ENCODE peak calls at places on chromosomes 3 and 15, in nine cellular contexts. One of them, this sample, is unnamed. For H3K36me3, the result is how much of the 10 kb centered on the place peaks cover.

GRCh38 chr15:94385441-94385840 is 154.1 kb downstream of the MCTP2 start:
- DNase-seq in thyroid gland: no peak
- DNase-seq in naive thymus-derived CD4-positive, alpha-beta T cell: no peak
- DNase-seq in cardiac muscle cell: no peak
- DNase-seq in mucosa of descending colon: no peak
- DNase-seq in left ventricle myocardium inferior: no peak
- DNase-seq in spleen: no peak
- DNase-seq in upper lobe of right lung: no peak
- DNase-seq in right lobe of liver: no peak
- DNase-seq in this sample: no peak

GRCh38 chr3:129611812-129612349 is 5.4 kb upstream of the PLXND1 start:
- DNase-seq in thyroid gland: no peak
- DNase-seq in naive thymus-derived CD4-positive, alpha-beta T cell: no peak
- DNase-seq in cardiac muscle cell: peak
- DNase-seq in mucosa of descending colon: no peak
- DNase-seq in left ventricle myocardium inferior: peak
- DNase-seq in spleen: no peak
- DNase-seq in upper lobe of right lung: no peak
- DNase-seq in right lobe of liver: no peak
- DNase-seq in this sample: peak

GRCh38 chr15:89340586-89340985 is 6.0 kb upstream of the POLG start:
- DNase-seq in thyroid gland: no peak
- DNase-seq in naive thymus-derived CD4-positive, alpha-beta T cell: no peak
- DNase-seq in cardiac muscle cell: no peak
- DNase-seq in mucosa of descending colon: no peak
- DNase-seq in left ventricle myocardium inferior: no peak
- DNase-seq in spleen: peak
- DNase-seq in upper lobe of right lung: no peak
- DNase-seq in right lobe of liver: no peak
- DNase-seq in this sample: no peak

GRCh38 chr3:156533205-156533604 is 21.7 kb downstream of the SSR3 start:
- DNase-seq in thyroid gland: no peak
- DNase-seq in naive thymus-derived CD4-positive, alpha-beta T cell: no peak
- DNase-seq in cardiac muscle cell: no peak
- DNase-seq in mucosa of descending colon: no peak
- DNase-seq in left ventricle myocardium inferior: no peak
- DNase-seq in spleen: no peak
- DNase-seq in upper lobe of right lung: no peak
- DNase-seq in right lobe of liver: no peak
- DNase-seq in this sample: no peak

GRCh38 chr15:62307551-62307950 is 142.5 kb upstream of the C2CD4B start:
- DNase-seq in thyroid gland: no peak
- DNase-seq in naive thymus-derived CD4-positive, alpha-beta T cell: no peak
- DNase-seq in cardiac muscle cell: peak
- DNase-seq in mucosa of descending colon: no peak
- DNase-seq in left ventricle myocardium inferior: no peak
- DNase-seq in spleen: no peak
- DNase-seq in upper lobe of right lung: no peak
- DNase-seq in right lobe of liver: no peak
- DNase-seq in this sample: no peak

GRCh38 chr15:78065284-78065872 is 12.1 kb downstream of the TBC1D2B start:
- DNase-seq in thyroid gland: peak
- DNase-seq in naive thymus-derived CD4-positive, alpha-beta T cell: no peak
- DNase-seq in cardiac muscle cell: peak
- DNase-seq in mucosa of descending colon: no peak
- DNase-seq in left ventricle myocardium inferior: peak
- DNase-seq in spleen: no peak
- DNase-seq in upper lobe of right lung: peak
- DNase-seq in right lobe of liver: peak
- DNase-seq in this sample: peak

GRCh38 chr3:172512363-172512762 is 10.9 kb downstream of the TNFSF10 start:
- DNase-seq in thyroid gland: peak
- DNase-seq in naive thymus-derived CD4-positive, alpha-beta T cell: peak
- DNase-seq in cardiac muscle cell: peak
- DNase-seq in mucosa of descending colon: peak
- DNase-seq in left ventricle myocardium inferior: peak
- DNase-seq in spleen: peak
- DNase-seq in upper lobe of right lung: peak
- DNase-seq in right lobe of liver: peak
- DNase-seq in this sample: peak

GRCh38 chr15:92981333-92981732 is 81.2 kb downstream of the CHD2 start:
- DNase-seq in thyroid gland: no peak
- DNase-seq in naive thymus-derived CD4-positive, alpha-beta T cell: no peak
- DNase-seq in cardiac muscle cell: no peak
- DNase-seq in mucosa of descending colon: no peak
- DNase-seq in left ventricle myocardium inferior: no peak
- DNase-seq in spleen: no peak
- DNase-seq in upper lobe of right lung: no peak
- DNase-seq in right lobe of liver: no peak
- DNase-seq in this sample: no peak

GRCh38 chr3:117184574-117184973 is 475.0 kb downstream of the TUSC7 start:
- DNase-seq in thyroid gland: no peak
- DNase-seq in naive thymus-derived CD4-positive, alpha-beta T cell: no peak
- DNase-seq in cardiac muscle cell: no peak
- DNase-seq in mucosa of descending colon: no peak
- DNase-seq in left ventricle myocardium inferior: no peak
- DNase-seq in spleen: no peak
- DNase-seq in upper lobe of right lung: no peak
- DNase-seq in right lobe of liver: no peak
- DNase-seq in this sample: no peak

GRCh38 chr3:50164056-50164455 is 8.9 kb downstream of the SEMA3F start:
- DNase-seq in thyroid gland: peak
- DNase-seq in naive thymus-derived CD4-positive, alpha-beta T cell: no peak
- DNase-seq in cardiac muscle cell: peak
- DNase-seq in mucosa of descending colon: peak
- DNase-seq in left ventricle myocardium inferior: peak
- DNase-seq in spleen: no peak
- DNase-seq in upper lobe of right lung: peak
- DNase-seq in right lobe of liver: no peak
- DNase-seq in this sample: no peak

GRCh38 chr3:28317438-28318022 is 31.0 kb upstream of the ZCWPW2 start:
- DNase-seq in thyroid gland: no peak
- DNase-seq in naive thymus-derived CD4-positive, alpha-beta T cell: peak
- DNase-seq in cardiac muscle cell: peak
- DNase-seq in mucosa of descending colon: no peak
- DNase-seq in left ventricle myocardium inferior: no peak
- DNase-seq in spleen: no peak
- DNase-seq in upper lobe of right lung: no peak
- DNase-seq in right lobe of liver: peak
- DNase-seq in this sample: no peak

GRCh38 chr3:54212723-54213122 is 90.4 kb downstream of the CACNA2D3 start:
- DNase-seq in thyroid gland: no peak
- DNase-seq in naive thymus-derived CD4-positive, alpha-beta T cell: no peak
- DNase-seq in cardiac muscle cell: no peak
- DNase-seq in mucosa of descending colon: no peak
- DNase-seq in left ventricle myocardium inferior: no peak
- DNase-seq in spleen: no peak
- DNase-seq in upper lobe of right lung: no peak
- DNase-seq in right lobe of liver: no peak
- DNase-seq in this sample: no peak

GRCh38 chr3:136194409-136195257 is 1.5 kb downstream of the MSL2 start:
- DNase-seq in thyroid gland: peak
- DNase-seq in naive thymus-derived CD4-positive, alpha-beta T cell: peak
- DNase-seq in cardiac muscle cell: no peak
- DNase-seq in mucosa of descending colon: peak
- DNase-seq in left ventricle myocardium inferior: peak
- DNase-seq in spleen: peak
- DNase-seq in upper lobe of right lung: peak
- DNase-seq in right lobe of liver: peak
- DNase-seq in this sample: peak

GRCh38 chr3:98326036-98326435 is 27.6 kb upstream of the OR5K4 start:
- DNase-seq in thyroid gland: no peak
- DNase-seq in naive thymus-derived CD4-positive, alpha-beta T cell: no peak
- DNase-seq in cardiac muscle cell: no peak
- DNase-seq in mucosa of descending colon: no peak
- DNase-seq in left ventricle myocardium inferior: no peak
- DNase-seq in spleen: no peak
- DNase-seq in upper lobe of right lung: no peak
- DNase-seq in right lobe of liver: no peak
- DNase-seq in this sample: no peak

GRCh38 chr15:29472901-29473423 is 203.3 kb upstream of the NSMCE3 start:
- DNase-seq in thyroid gland: peak
- DNase-seq in naive thymus-derived CD4-positive, alpha-beta T cell: no peak
- DNase-seq in cardiac muscle cell: no peak
- DNase-seq in mucosa of descending colon: no peak
- DNase-seq in left ventricle myocardium inferior: no peak
- DNase-seq in spleen: no peak
- DNase-seq in upper lobe of right lung: no peak
- DNase-seq in right lobe of liver: no peak
- DNase-seq in this sample: no peak

GRCh38 chr3:69433016-69433937 is 47.4 kb upstream of the FRMD4B start:
- DNase-seq in thyroid gland: no peak
- DNase-seq in naive thymus-derived CD4-positive, alpha-beta T cell: no peak
- DNase-seq in cardiac muscle cell: peak
- DNase-seq in mucosa of descending colon: no peak
- DNase-seq in left ventricle myocardium inferior: no peak
- DNase-seq in spleen: no peak
- DNase-seq in upper lobe of right lung: no peak
- DNase-seq in right lobe of liver: no peak
- DNase-seq in this sample: no peak

GRCh38 chr3:99907959-99908544 is 90.4 kb downstream of the CMSS1 start:
- DNase-seq in thyroid gland: no peak
- DNase-seq in naive thymus-derived CD4-positive, alpha-beta T cell: no peak
- DNase-seq in cardiac muscle cell: no peak
- DNase-seq in mucosa of descending colon: no peak
- DNase-seq in left ventricle myocardium inferior: no peak
- DNase-seq in spleen: no peak
- DNase-seq in upper lobe of right lung: no peak
- DNase-seq in right lobe of liver: no peak
- DNase-seq in this sample: no peak

GRCh38 chr3:12308517-12308916 is 19.6 kb downstream of the PPARG start:
- DNase-seq in thyroid gland: no peak
- DNase-seq in naive thymus-derived CD4-positive, alpha-beta T cell: no peak
- DNase-seq in cardiac muscle cell: peak
- DNase-seq in mucosa of descending colon: no peak
- DNase-seq in left ventricle myocardium inferior: no peak
- DNase-seq in spleen: no peak
- DNase-seq in upper lobe of right lung: no peak
- DNase-seq in right lobe of liver: no peak
- DNase-seq in this sample: no peak

GRCh38 chr15:70569718-70570231 is 193.6 kb downstream of the UACA start:
- DNase-seq in thyroid gland: no peak
- DNase-seq in naive thymus-derived CD4-positive, alpha-beta T cell: no peak
- DNase-seq in cardiac muscle cell: peak
- DNase-seq in mucosa of descending colon: no peak
- DNase-seq in left ventricle myocardium inferior: no peak
- DNase-seq in spleen: no peak
- DNase-seq in upper lobe of right lung: no peak
- DNase-seq in right lobe of liver: peak
- DNase-seq in this sample: no peak

GRCh38 chr15:99734575-99734974 is 1.3 kb upstream of the LYSMD4 start:
- DNase-seq in thyroid gland: no peak
- DNase-seq in naive thymus-derived CD4-positive, alpha-beta T cell: no peak
- DNase-seq in cardiac muscle cell: no peak
- DNase-seq in mucosa of descending colon: no peak
- DNase-seq in left ventricle myocardium inferior: no peak
- DNase-seq in spleen: no peak
- DNase-seq in upper lobe of right lung: no peak
- DNase-seq in right lobe of liver: no peak
- DNase-seq in this sample: no peak

GRCh38 chr15:85759391-85759790 is 35.3 kb downstream of the KLHL25 start:
- DNase-seq in thyroid gland: peak
- DNase-seq in naive thymus-derived CD4-positive, alpha-beta T cell: no peak
- DNase-seq in cardiac muscle cell: no peak
- DNase-seq in mucosa of descending colon: no peak
- DNase-seq in left ventricle myocardium inferior: no peak
- DNase-seq in spleen: peak
- DNase-seq in upper lobe of right lung: no peak
- DNase-seq in right lobe of liver: peak
- DNase-seq in this sample: peak
- H3K36me3 ChIP-seq in thyroid gland: under half
- H3K36me3 ChIP-seq in naive thymus-derived CD4-positive, alpha-beta T cell: half or more
- H3K36me3 ChIP-seq in cardiac muscle cell: under half
- H3K36me3 ChIP-seq in mucosa of descending colon: under half
- H3K36me3 ChIP-seq in left ventricle myocardium inferior: under half
- H3K36me3 ChIP-seq in spleen: under half
- H3K36me3 ChIP-seq in upper lobe of right lung: under half
- H3K36me3 ChIP-seq in right lobe of liver: under half
- H3K36me3 ChIP-seq in this sample: under half

GRCh38 chr3:193655827-193656433 is 62.9 kb downstream of the OPA1 start:
- DNase-seq in thyroid gland: no peak
- DNase-seq in naive thymus-derived CD4-positive, alpha-beta T cell: no peak
- DNase-seq in cardiac muscle cell: no peak
- DNase-seq in mucosa of descending colon: no peak
- DNase-seq in left ventricle myocardium inferior: no peak
- DNase-seq in spleen: no peak
- DNase-seq in upper lobe of right lung: no peak
- DNase-seq in right lobe of liver: no peak
- DNase-seq in this sample: no peak
- H3K36me3 ChIP-seq in thyroid gland: under half
- H3K36me3 ChIP-seq in naive thymus-derived CD4-positive, alpha-beta T cell: half or more
- H3K36me3 ChIP-seq in cardiac muscle cell: under half
- H3K36me3 ChIP-seq in mucosa of descending colon: under half
- H3K36me3 ChIP-seq in left ventricle myocardium inferior: half or more
- H3K36me3 ChIP-seq in spleen: under half
- H3K36me3 ChIP-seq in upper lobe of right lung: half or more
- H3K36me3 ChIP-seq in right lobe of liver: under half
- H3K36me3 ChIP-seq in this sample: under half

DNA sequence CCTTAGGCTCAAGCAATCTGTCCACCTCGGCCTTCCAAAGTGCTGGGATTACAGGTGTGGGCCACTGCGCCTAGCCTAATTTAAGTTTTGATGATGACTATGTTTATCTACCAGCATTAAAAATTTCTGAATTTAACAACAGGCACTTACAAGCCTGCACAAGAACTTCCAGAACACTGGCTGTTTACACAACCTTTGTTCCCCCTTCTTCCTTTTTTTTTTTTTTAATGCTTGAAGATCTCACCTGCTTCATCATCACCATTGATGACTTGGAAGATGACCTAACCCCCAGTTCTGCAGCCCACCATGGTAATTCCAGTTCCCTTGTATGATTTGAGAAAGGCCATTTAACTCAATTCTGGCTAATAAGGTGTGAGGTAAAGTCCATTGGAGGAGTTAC is 70.4 kb downstream of the GJD2 start:
- DNase-seq in thyroid gland: no peak
- DNase-seq in naive thymus-derived CD4-positive, alpha-beta T cell: no peak
- DNase-seq in cardiac muscle cell: no peak
- DNase-seq in mucosa of descending colon: no peak
- DNase-seq in left ventricle myocardium inferior: no peak
- DNase-seq in spleen: no peak
- DNase-seq in upper lobe of right lung: no peak
- DNase-seq in right lobe of liver: no peak
- DNase-seq in this sample: no peak
- H3K36me3 ChIP-seq in thyroid gland: under half
- H3K36me3 ChIP-seq in naive thymus-derived CD4-positive, alpha-beta T cell: under half
- H3K36me3 ChIP-seq in cardiac muscle cell: under half
- H3K36me3 ChIP-seq in mucosa of descending colon: under half
- H3K36me3 ChIP-seq in left ventricle myocardium inferior: under half
- H3K36me3 ChIP-seq in spleen: under half
- H3K36me3 ChIP-seq in upper lobe of right lung: under half
- H3K36me3 ChIP-seq in right lobe of liver: under half
- H3K36me3 ChIP-seq in this sample: under half

DNA sequence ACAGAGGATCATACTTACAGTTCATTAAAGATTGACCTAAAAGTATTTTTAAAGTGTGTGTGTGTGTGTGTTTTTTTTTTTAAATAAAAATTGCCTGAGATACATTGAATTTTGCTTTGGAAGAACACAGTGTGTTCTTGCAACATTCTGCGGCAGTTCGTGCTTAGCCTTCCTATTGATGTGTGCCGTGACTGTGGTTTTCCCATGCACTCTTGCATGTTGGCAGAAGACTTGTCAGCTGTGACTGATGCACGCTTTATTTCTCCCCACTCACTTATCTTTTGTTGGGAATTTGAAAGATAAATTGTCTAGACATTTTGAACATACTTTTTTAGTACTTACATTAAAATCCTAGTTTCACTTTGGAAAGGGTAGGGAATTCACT is 136.3 kb upstream of the LRRFIP2 start:
- DNase-seq in thyroid gland: no peak
- DNase-seq in naive thymus-derived CD4-positive, alpha-beta T cell: no peak
- DNase-seq in cardiac muscle cell: peak
- DNase-seq in mucosa of descending colon: no peak
- DNase-seq in left ventricle myocardium inferior: no peak
- DNase-seq in spleen: no peak
- DNase-seq in upper lobe of right lung: no peak
- DNase-seq in right lobe of liver: no peak
- DNase-seq in this sample: no peak
- H3K36me3 ChIP-seq in thyroid gland: under half
- H3K36me3 ChIP-seq in naive thymus-derived CD4-positive, alpha-beta T cell: under half
- H3K36me3 ChIP-seq in cardiac muscle cell: under half
- H3K36me3 ChIP-seq in mucosa of descending colon: under half
- H3K36me3 ChIP-seq in left ventricle myocardium inferior: under half
- H3K36me3 ChIP-seq in spleen: under half
- H3K36me3 ChIP-seq in upper lobe of right lung: under half
- H3K36me3 ChIP-seq in right lobe of liver: under half
- H3K36me3 ChIP-seq in this sample: under half

This sample was measured in left lung.